ENCODE peak calls at places on chromosomes 7 and 10, in six cellular contexts. One of them, this sample, is unnamed.

GRCh38 chr7:31464601-31465000 is 49.3 kb upstream of the ITPRID1 start:
- ATAC-seq in HepG2: no peak
- ATAC-seq in aorta: no peak
- ATAC-seq in left lung: no peak
- ATAC-seq in body of pancreas: no peak
- ATAC-seq in psoas muscle: no peak
- ATAC-seq in this sample: no peak

GRCh38 chr7:121913947-121914346 is 41.0 kb downstream of the PTPRZ1 start:
- ATAC-seq in HepG2: no peak
- ATAC-seq in aorta: no peak
- ATAC-seq in left lung: no peak
- ATAC-seq in body of pancreas: no peak
- ATAC-seq in psoas muscle: no peak
- ATAC-seq in this sample: no peak

GRCh38 chr10:118968071-118968470 is 61.4 kb upstream of the NANOS1 start:
- ATAC-seq in HepG2: no peak
- ATAC-seq in aorta: no peak
- ATAC-seq in left lung: no peak
- ATAC-seq in body of pancreas: peak; percentile 67
- ATAC-seq in psoas muscle: peak; percentile 63
- ATAC-seq in this sample: peak; percentile 39

GRCh38 chr7:17700138-17700537 is 240.2 kb downstream of the SNX13 start:
- ATAC-seq in HepG2: no peak
- ATAC-seq in aorta: no peak
- ATAC-seq in left lung: no peak
- ATAC-seq in body of pancreas: no peak
- ATAC-seq in psoas muscle: no peak
- ATAC-seq in this sample: no peak

GRCh38 chr7:104894998-104895850 is 118.8 kb upstream of the KMT2E start:
- ATAC-seq in HepG2: no peak
- ATAC-seq in aorta: no peak
- ATAC-seq in left lung: peak; percentile 35
- ATAC-seq in body of pancreas: no peak
- ATAC-seq in psoas muscle: no peak
- ATAC-seq in this sample: no peak

GRCh38 chr7:28536259-28536658 is 123.9 kb downstream of the CREB5 start:
- ATAC-seq in HepG2: peak; percentile 61
- ATAC-seq in aorta: peak; percentile 49
- ATAC-seq in left lung: no peak
- ATAC-seq in body of pancreas: no peak
- ATAC-seq in psoas muscle: no peak
- ATAC-seq in this sample: peak; percentile 70

GRCh38 chr7:5695709-5696345 is 85.6 kb downstream of the RNF216 start:
- ATAC-seq in HepG2: no peak
- ATAC-seq in aorta: peak; percentile 2
- ATAC-seq in left lung: peak; percentile 4
- ATAC-seq in body of pancreas: peak; percentile 42
- ATAC-seq in psoas muscle: no peak
- ATAC-seq in this sample: no peak

GRCh38 chr10:12484945-12485805 is 135.8 kb downstream of the CAMK1D start:
- ATAC-seq in HepG2: peak; percentile 89
- ATAC-seq in aorta: peak; percentile 83
- ATAC-seq in left lung: peak; percentile 66
- ATAC-seq in body of pancreas: peak; percentile 69
- ATAC-seq in psoas muscle: peak; percentile 57
- ATAC-seq in this sample: peak; percentile 37

GRCh38 chr7:40348126-40348728 is 213.4 kb downstream of the SUGCT start:
- ATAC-seq in HepG2: no peak
- ATAC-seq in aorta: no peak
- ATAC-seq in left lung: no peak
- ATAC-seq in body of pancreas: no peak
- ATAC-seq in psoas muscle: no peak
- ATAC-seq in this sample: no peak

GRCh38 chr10:121092341-121093099 is 241.4 kb downstream of the WDR11 start:
- ATAC-seq in HepG2: no peak
- ATAC-seq in aorta: no peak
- ATAC-seq in left lung: peak; percentile 60
- ATAC-seq in body of pancreas: peak; percentile 40
- ATAC-seq in psoas muscle: no peak
- ATAC-seq in this sample: peak; percentile 80

GRCh38 chr10:8112942-8113442 is 58.5 kb downstream of the GATA3 start:
- ATAC-seq in HepG2: no peak
- ATAC-seq in aorta: no peak
- ATAC-seq in left lung: no peak
- ATAC-seq in body of pancreas: no peak
- ATAC-seq in psoas muscle: no peak
- ATAC-seq in this sample: no peak

GRCh38 chr10:5343092-5343491 is 21.7 kb upstream of the UCN3 start:
- ATAC-seq in HepG2: no peak
- ATAC-seq in aorta: no peak
- ATAC-seq in left lung: no peak
- ATAC-seq in body of pancreas: no peak
- ATAC-seq in psoas muscle: no peak
- ATAC-seq in this sample: no peak

GRCh38 chr7:94028768-94029167 is 24.6 kb upstream of the BET1 start:
- ATAC-seq in HepG2: no peak
- ATAC-seq in aorta: no peak
- ATAC-seq in left lung: no peak
- ATAC-seq in body of pancreas: no peak
- ATAC-seq in psoas muscle: no peak
- ATAC-seq in this sample: no peak

GRCh38 chr10:110522365-110522988 is 24.8 kb downstream of the DUSP5 start:
- ATAC-seq in HepG2: peak; percentile 62
- ATAC-seq in aorta: no peak
- ATAC-seq in left lung: no peak
- ATAC-seq in body of pancreas: peak; percentile 93
- ATAC-seq in psoas muscle: no peak
- ATAC-seq in this sample: no peak

GRCh38 chr10:103504181-103504783 is 10.8 kb downstream of the NEURL1 start:
- ATAC-seq in HepG2: peak; percentile 84
- ATAC-seq in aorta: no peak
- ATAC-seq in left lung: peak; percentile 81
- ATAC-seq in body of pancreas: peak; percentile 64
- ATAC-seq in psoas muscle: no peak
- ATAC-seq in this sample: no peak

GRCh38 chr7:112292162-112292561 is 85.7 kb downstream of the ZNF277 start:
- ATAC-seq in HepG2: no peak
- ATAC-seq in aorta: no peak
- ATAC-seq in left lung: no peak
- ATAC-seq in body of pancreas: no peak
- ATAC-seq in psoas muscle: no peak
- ATAC-seq in this sample: no peak

GRCh38 chr7:140863867-140864266 is 60.9 kb downstream of the BRAF start:
- ATAC-seq in HepG2: no peak
- ATAC-seq in aorta: no peak
- ATAC-seq in left lung: no peak
- ATAC-seq in body of pancreas: no peak
- ATAC-seq in psoas muscle: no peak
- ATAC-seq in this sample: no peak

GRCh38 chr10:86709786-86710185 is 41.5 kb downstream of the LDB3 start:
- ATAC-seq in HepG2: no peak
- ATAC-seq in aorta: no peak
- ATAC-seq in left lung: no peak
- ATAC-seq in body of pancreas: no peak
- ATAC-seq in psoas muscle: no peak
- ATAC-seq in this sample: no peak

GRCh38 chr10:31129261-31129660 is 97.6 kb upstream of the ZNF438 start:
- ATAC-seq in HepG2: no peak
- ATAC-seq in aorta: peak; percentile 78
- ATAC-seq in left lung: peak; percentile 3
- ATAC-seq in body of pancreas: no peak
- ATAC-seq in psoas muscle: no peak
- ATAC-seq in this sample: no peak

GRCh38 chr7:19944363-19945120 is 171.1 kb upstream of the TMEM196 start:
- ATAC-seq in HepG2: no peak
- ATAC-seq in aorta: no peak
- ATAC-seq in left lung: no peak
- ATAC-seq in body of pancreas: no peak
- ATAC-seq in psoas muscle: no peak
- ATAC-seq in this sample: no peak

GRCh38 chr7:76108540-76109233 is 60.8 kb downstream of the MDH2 start:
- ATAC-seq in HepG2: peak; percentile 93
- ATAC-seq in aorta: peak; percentile 62
- ATAC-seq in left lung: peak; percentile 98
- ATAC-seq in body of pancreas: peak; percentile 90
- ATAC-seq in psoas muscle: no peak
- ATAC-seq in this sample: peak; percentile 78

GRCh38 chr7:39501358-39501757 is 64.8 kb upstream of the YAE1 start:
- ATAC-seq in HepG2: no peak
- ATAC-seq in aorta: no peak
- ATAC-seq in left lung: no peak
- ATAC-seq in body of pancreas: no peak
- ATAC-seq in psoas muscle: no peak
- ATAC-seq in this sample: no peak

GRCh38 chr7:516606-517456 is 2.8 kb downstream of the PDGFA start:
- ATAC-seq in HepG2: peak; percentile 50
- ATAC-seq in aorta: no peak
- ATAC-seq in left lung: no peak
- ATAC-seq in body of pancreas: peak; percentile 9
- ATAC-seq in psoas muscle: peak; percentile 49
- ATAC-seq in this sample: peak; percentile 33

GRCh38 chr10:24206926-24207701 is 1.8 kb upstream of the KIAA1217 start:
- ATAC-seq in HepG2: peak; percentile 36
- ATAC-seq in aorta: no peak
- ATAC-seq in left lung: no peak
- ATAC-seq in body of pancreas: no peak
- ATAC-seq in psoas muscle: no peak
- ATAC-seq in this sample: no peak